ENCODE peak calls at places on chromosomes 7 and 10, in six cellular contexts. F, P, V, E, H and R are unnamed samples.

GRCh38 chr10:12597800-12598750 is 248.7 kb downstream of the CAMK1D start:
- DNase-seq in V (no peak), H (no peak), P (no peak), E (no peak), F (no peak), R (no peak)

GRCh38 chr10:8014649-8015048 is 39.8 kb upstream of the GATA3 start:
- DNase-seq in F (no peak), H (no peak), P (no peak), V (no peak), E (no peak), R (no peak)

GRCh38 chr10:98041352-98042043 is 11.1 kb upstream of the CRTAC1 start:
- DNase-seq in E (peak), H (peak), F (peak), P (peak), V (peak), R (peak)

GRCh38 chr10:79448732-79449049 is 3.3 kb upstream of the ZCCHC24 start:
- DNase-seq in H (no peak), P (no peak), F (no peak), V (no peak), E (no peak), R (no peak)

GRCh38 chr7:101913876-101914275 is 96.5 kb downstream of the CUX1 start:
- DNase-seq in H (no peak), V (no peak), E (no peak), P (no peak), F (no peak), R (no peak)

GRCh38 chr10:35471455-35471854 is 133.7 kb upstream of the GJD4 start:
- DNase-seq in F (no peak), V (no peak), E (no peak), H (no peak), P (no peak), R (no peak)

GRCh38 chr7:138755831-138756590 is 41.8 kb upstream of the TMEM213 start:
- DNase-seq in F (no peak), P (no peak), H (no peak), E (no peak), V (no peak), R (no peak)

GRCh38 chr7:112748381-112748780 is 41.8 kb downstream of the TMEM168 start:
- DNase-seq in V (no peak), E (no peak), P (no peak), F (no peak), H (no peak), R (no peak)

GRCh38 chr10:61792921-61793320 is 108.6 kb upstream of the ARID5B start:
- DNase-seq in E (no peak), F (no peak), H (no peak), V (no peak), P (no peak), R (no peak)

GRCh38 chr7:38223311-38223710 is 45.3 kb downstream of the STARD3NL start:
- DNase-seq in P (no peak), H (no peak), F (no peak), V (peak), E (no peak), R (no peak)

GRCh38 chr10:16816830-16817124 is 447 bp downstream of the RSU1 start:
- DNase-seq in F (no peak), V (no peak), E (no peak), P (no peak), H (no peak), R (no peak)

GRCh38 chr10:28678687-28679457 is 1.6 kb downstream of the BAMBI start:
- DNase-seq in E (no peak), F (no peak), H (no peak), P (no peak), V (peak), R (no peak)

GRCh38 chr10:117723343-117723742 is 180.8 kb downstream of the EMX2 start:
- DNase-seq in V (no peak), H (no peak), F (no peak), P (no peak), E (no peak), R (no peak)

GRCh38 chr10:45550903-45551302 is 121.7 kb downstream of the ZFAND4 start:
- DNase-seq in P (no peak), E (peak), H (no peak), F (no peak), V (no peak), R (no peak)

GRCh38 chr10:45552476-45552875 is 120.1 kb downstream of the ZFAND4 start:
- DNase-seq in V (no peak), H (no peak), P (no peak), F (no peak), E (no peak), R (no peak)

GRCh38 chr10:45553613-45554012 is 119.0 kb downstream of the ZFAND4 start:
- DNase-seq in P (no peak), F (no peak), H (no peak), V (no peak), E (peak), R (no peak)

GRCh38 chr10:45551387-45551786 is 121.2 kb downstream of the ZFAND4 start:
- DNase-seq in V (no peak), F (no peak), H (no peak), E (no peak), P (no peak), R (no peak)

DNA sequence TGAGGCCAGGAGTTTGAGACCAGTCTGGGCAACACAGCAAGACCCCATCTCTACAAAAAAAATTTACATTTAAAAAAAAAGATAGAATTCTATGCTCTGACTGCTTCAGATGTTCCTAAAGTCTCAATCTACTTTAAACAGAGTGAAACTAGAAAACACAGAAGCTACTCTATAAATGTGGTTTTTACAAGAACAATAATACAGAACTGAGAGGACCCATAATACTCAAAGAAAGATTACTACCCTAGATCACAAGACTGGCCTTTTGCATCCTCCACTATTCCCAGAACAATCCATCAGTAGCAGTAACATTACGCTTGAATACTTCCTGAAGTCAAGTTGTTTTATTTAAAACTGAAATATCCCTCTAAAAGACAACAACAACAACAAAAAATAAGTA is 119.4 kb downstream of the ZFAND4 start:
- DNase-seq in F (no peak), V (no peak), P (no peak), H (no peak), E (no peak), R (no peak)
- H3K4me3 ChIP-seq in F (no peak), V (no peak), P (no peak), H (no peak), E (no peak), R (no peak)

DNA sequence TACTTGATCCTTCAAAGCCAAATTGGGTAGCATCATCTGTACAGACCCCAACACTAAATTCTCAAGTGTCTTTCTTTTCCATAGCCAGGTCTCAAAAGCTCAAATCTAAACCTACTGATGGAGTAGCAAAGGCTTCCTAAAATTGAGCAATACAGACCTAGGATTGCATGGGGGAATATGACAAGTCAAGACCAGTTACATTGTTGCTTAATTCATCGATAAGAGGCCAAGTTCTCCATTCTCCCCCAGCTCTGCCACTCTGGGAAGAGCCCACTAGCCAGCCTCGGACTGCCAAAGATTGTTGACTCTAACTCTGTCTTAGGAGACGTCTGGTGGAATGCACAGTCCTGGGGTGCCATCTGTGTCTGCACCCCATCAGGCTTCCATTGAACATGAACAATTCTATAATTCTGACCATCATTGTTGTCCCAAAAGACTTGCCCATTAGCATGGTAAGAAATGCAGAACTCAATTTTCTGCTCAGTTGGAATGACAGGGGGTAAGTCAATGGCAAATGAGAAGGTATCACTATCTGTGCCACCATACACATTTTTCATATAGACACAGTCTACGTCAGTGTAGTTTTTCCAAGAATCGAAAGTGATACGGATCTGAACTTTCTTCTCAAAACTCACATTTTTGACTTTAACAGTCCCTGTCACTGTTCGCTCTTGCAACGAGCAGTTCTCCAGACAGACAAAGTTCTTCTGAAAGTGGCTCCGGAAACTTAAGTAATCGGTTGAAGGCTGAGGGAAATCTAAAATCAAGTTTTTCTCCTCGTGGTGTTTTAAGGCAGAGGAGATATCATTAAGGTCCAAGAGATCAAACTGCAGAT is 2.9 kb downstream of the PPP1R3C start:
- DNase-seq in V (no peak), F (no peak), E (peak), P (no peak), H (no peak), R (no peak)
- H3K4me3 ChIP-seq in V (no peak), F (peak), E (no peak), P (no peak), H (peak), R (peak)

GRCh38 chr7:116885724-116886123 is 23.3 kb downstream of the CAPZA2 start:
- DNase-seq in V (no peak), H (no peak), E (no peak), P (no peak), F (no peak), R (no peak)
- H3K4me3 ChIP-seq in V (no peak), H (no peak), E (no peak), P (no peak), F (no peak), R (no peak)

DNA sequence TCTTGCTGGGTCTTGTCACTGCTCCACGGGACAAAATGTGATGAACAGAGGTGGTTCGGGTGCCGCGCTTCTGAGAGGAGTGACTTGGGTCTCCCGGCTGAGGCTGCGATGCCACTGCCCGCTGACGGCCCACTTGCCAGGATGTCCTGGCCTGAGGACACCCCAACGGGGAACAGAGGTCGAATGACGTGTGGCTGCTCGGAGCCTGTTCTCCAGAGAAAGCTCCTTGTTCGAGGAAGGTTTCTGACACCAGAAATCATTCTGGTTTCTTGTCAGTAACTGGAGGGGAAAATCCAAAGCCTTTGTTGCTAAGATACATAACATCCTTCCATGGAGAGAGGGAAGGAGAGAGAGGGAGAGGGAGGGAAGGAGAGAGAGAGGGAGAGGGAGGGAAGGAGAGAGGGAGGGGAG is 236.4 kb downstream of the WDR37 start:
- DNase-seq in V (no peak), P (no peak), H (no peak), F (no peak), E (no peak), R (no peak)
- H3K4me3 ChIP-seq in V (no peak), P (no peak), H (no peak), F (no peak), E (no peak), R (no peak)

GRCh38 chr10:26215923-26216576 is 524 bp upstream of the GAD2 start:
- DNase-seq in H (peak), V (no peak), F (peak), E (peak), P (no peak), R (no peak)

GRCh38 chr10:26216949-26217395 is 398 bp downstream of the GAD2 start:
- DNase-seq in P (no peak), F (no peak), E (no peak), H (no peak), V (no peak), R (no peak)

GRCh38 chr10:26214538-26215461 is 1.8 kb upstream of the GAD2 start:
- DNase-seq in P (no peak), E (no peak), V (no peak), F (no peak), H (no peak), R (no peak)

GRCh38 chr10:26216577-26216948 is at the start of gene GAD2:
- DNase-seq in H (no peak), V (no peak), P (no peak), F (no peak), E (no peak), R (no peak)

GRCh38 chr10:26215534-26215922 is 1.0 kb upstream of the GAD2 start:
- DNase-seq in H (no peak), P (no peak), V (no peak), E (no peak), F (no peak), R (no peak)
- H3K4me3 ChIP-seq in H (no peak), P (no peak), V (no peak), E (no peak), F (no peak), R (no peak)

GRCh38 chr7:132402751-132403245 is 173.5 kb downstream of the PLXNA4 start:
- DNase-seq in E (no peak), F (no peak), H (no peak), P (no peak), V (no peak), R (peak)
- H3K4me3 ChIP-seq in E (no peak), F (no peak), H (no peak), P (no peak), V (no peak), R (no peak)

DNA sequence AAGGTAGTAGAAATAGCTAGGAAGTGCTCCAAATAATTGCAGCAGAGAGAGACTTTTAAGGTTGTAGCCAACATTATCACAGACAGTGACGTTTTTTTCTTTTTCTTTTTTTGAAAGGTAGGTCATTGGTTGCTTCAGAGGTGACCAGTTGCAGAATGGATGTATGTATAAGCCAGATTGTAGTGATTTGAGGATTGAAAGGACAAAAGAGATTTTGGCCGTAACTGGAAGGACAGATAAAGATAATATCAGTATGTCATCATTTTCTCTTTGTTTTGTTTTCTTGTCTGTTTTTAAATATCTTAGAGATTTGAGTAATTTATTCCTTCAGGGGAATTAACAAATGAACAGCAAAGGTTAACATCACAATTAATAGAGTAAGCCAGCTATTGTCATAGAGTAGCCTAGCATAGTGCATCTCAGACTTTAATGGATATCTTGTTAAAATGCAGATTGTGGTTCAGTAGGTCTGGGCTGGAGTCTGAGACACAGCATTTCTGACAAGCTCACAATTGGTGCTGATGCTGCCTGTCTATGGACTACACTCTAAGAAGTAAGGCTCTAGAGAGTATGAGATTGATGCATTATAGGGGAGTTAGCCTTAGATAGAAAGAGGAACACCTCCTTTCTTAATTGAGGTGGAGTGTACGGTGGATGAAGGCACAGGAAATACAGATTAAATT is 28.3 kb downstream of the CDK13 start:
- DNase-seq in P (no peak), V (no peak), E (no peak), H (no peak), F (no peak), R (no peak)
- H3K4me3 ChIP-seq in P (no peak), V (no peak), E (no peak), H (no peak), F (no peak), R (no peak)

DNA sequence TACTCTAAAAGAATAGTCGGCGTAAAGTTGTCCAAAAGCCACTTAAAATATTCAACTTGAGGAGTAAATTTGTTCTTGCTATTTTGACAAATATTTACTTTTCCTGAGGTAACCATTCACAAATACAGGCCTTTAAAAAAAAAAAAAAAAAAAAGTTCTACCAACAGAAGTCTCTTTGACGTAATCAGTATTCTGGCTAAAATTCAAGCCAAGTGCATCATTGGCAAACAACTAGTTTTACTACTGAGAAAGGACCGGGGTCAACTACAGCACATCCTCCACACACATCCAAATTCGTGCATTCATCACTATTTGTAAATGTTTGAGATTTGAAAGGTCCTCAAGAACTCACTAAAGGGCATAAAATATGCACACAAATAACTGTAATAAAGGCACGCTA is 2.0 kb downstream of the OAT start:
- DNase-seq in E (peak), P (no peak), F (no peak), V (no peak), H (no peak), R (no peak)
- H3K4me3 ChIP-seq in E (no peak), P (no peak), F (peak), V (no peak), H (no peak), R (peak)

GRCh38 chr7:130385600-130386066 is 5.3 kb downstream of the CPA1 start:
- DNase-seq in E (no peak), V (no peak), F (peak), H (no peak), P (no peak), R (no peak)
- H3K4me3 ChIP-seq in E (no peak), V (no peak), F (no peak), H (no peak), P (no peak), R (no peak)

DNA sequence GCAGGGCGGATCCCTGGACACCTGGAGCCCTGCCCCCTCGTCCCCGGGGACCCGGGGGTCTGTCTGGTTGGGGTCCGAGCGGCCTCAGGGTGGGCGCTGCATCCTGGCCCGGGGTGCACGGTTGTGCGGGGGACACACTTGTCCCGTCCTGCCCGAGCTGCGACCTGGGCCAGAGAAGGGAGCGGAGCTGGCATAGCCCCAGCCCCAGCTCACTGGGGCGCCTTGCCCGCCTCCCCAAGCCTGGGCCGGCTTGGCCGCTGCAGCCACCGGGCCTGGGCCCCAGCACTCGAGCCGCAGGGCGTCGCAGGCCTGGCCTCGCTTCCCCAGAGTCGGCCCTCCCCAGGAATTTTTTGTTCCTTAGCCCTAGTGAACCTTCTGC is 54.5 kb downstream of the GLRX3 start:
- DNase-seq in E (no peak), V (no peak), P (no peak), F (no peak), H (no peak), R (no peak)
- H3K4me3 ChIP-seq in E (peak), V (no peak), P (peak), F (peak), H (peak), R (peak)